ENCODE peak calls at places on chromosomes 3 and 15, in five cellular contexts. D, P, L, W and B are unnamed samples.
A peak's percentile ranks its signal among the peaks of the same experiment; 100 is the strongest.

GRCh38 chr3:8990266-8991215 is 27.3 kb upstream of the RAD18 start:
- DNase-seq in W (no peak), P (no peak), D (peak; percentile 26), L (no peak), B (no peak)

GRCh38 chr3:149393355-149394165 is 16.1 kb upstream of the TM4SF1 start:
- DNase-seq in L (peak; percentile 85), P (no peak), D (peak; percentile 74), W (peak; percentile 36), B (peak; percentile 59)

GRCh38 chr15:55526559-55527036 is 18.6 kb upstream of the DNAAF4 start:
- DNase-seq in P (no peak), W (peak; percentile 3), D (peak; percentile 71), L (no peak), B (no peak)

GRCh38 chr3:82940124-82940523 is 1178.7 kb upstream of the GBE1 start:
- DNase-seq in D (no peak), P (no peak), L (peak; percentile 56), W (no peak), B (no peak)

GRCh38 chr15:69478259-69478687 is 25.7 kb downstream of the RPLP1 start:
- DNase-seq in D (peak; percentile 41), P (no peak), L (no peak), W (peak; percentile 7), B (peak; percentile 86)

GRCh38 chr3:123993818-123994217 is 1.9 kb upstream of the ROPN1 start:
- DNase-seq in L (peak; percentile 70), P (no peak), W (no peak), D (no peak), B (no peak)

GRCh38 chr3:18791752-18792151 is 356.6 kb upstream of the KCNH8 start:
- DNase-seq in W (no peak), P (no peak), D (no peak), L (no peak), B (no peak)

GRCh38 chr15:61915640-61916039 is 144.6 kb downstream of the VPS13C start:
- DNase-seq in W (no peak), D (peak; percentile 33), P (no peak), L (no peak), B (no peak)

GRCh38 chr3:24342275-24342674 is 152.4 kb downstream of the THRB start:
- DNase-seq in D (no peak), P (no peak), L (no peak), W (no peak), B (no peak)

GRCh38 chr15:78004919-78005634 is 72.4 kb downstream of the TBC1D2B start:
- DNase-seq in D (peak; percentile 80), P (no peak), W (no peak), L (peak; percentile 94), B (no peak)

GRCh38 chr3:110384601-110385000 is 687.0 kb upstream of the NECTIN3 start:
- DNase-seq in L (no peak), W (no peak), D (peak; percentile 31), P (no peak), B (no peak)

GRCh38 chr3:146177072-146177936 is 16.3 kb upstream of the PLOD2 start:
- DNase-seq in D (no peak), P (no peak), W (no peak), L (peak; percentile 81), B (no peak)